ENCODE peak calls at places on chromosomes 7 and 10, in five cellular contexts. T is astrocyte of the spinal cord; H is GM12865; C is GM06990; Q is CD8-positive, alpha-beta T cell. V is an unnamed sample.

GRCh38 chr7:68511281-68511680 is 1087.0 kb upstream of the AUTS2 start:
- DNase-seq in T (peak), H (no peak), C (no peak), Q (no peak), V (no peak)

GRCh38 chr10:128087884-128088695 is 38.1 kb downstream of the MKI67 start:
- DNase-seq in T (no peak), H (no peak), C (no peak), Q (no peak), V (no peak)

GRCh38 chr10:69379800-69380199 is 36.9 kb downstream of the TACR2 start:
- DNase-seq in T (no peak), H (no peak), C (no peak), Q (no peak), V (no peak)

GRCh38 chr7:43850348-43851116 is 18.8 kb downstream of the MRPS24 start:
- DNase-seq in T (no peak), H (peak), C (no peak), Q (no peak), V (no peak)

GRCh38 chr7:2198760-2199159 is 34.0 kb downstream of the MAD1L1 start:
- DNase-seq in T (no peak), H (no peak), C (no peak), Q (no peak), V (no peak)

GRCh38 chr7:153290066-153290465 is 530.5 kb downstream of the ACTR3B start:
- DNase-seq in T (no peak), H (no peak), C (no peak), Q (no peak), V (no peak)

GRCh38 chr7:155216475-155217272 is 81.0 kb upstream of the INSIG1 start:
- DNase-seq in T (no peak), H (no peak), C (no peak), Q (no peak), V (no peak)

GRCh38 chr7:93902777-93903423 is 3.5 kb upstream of the GNGT1 start:
- DNase-seq in T (peak), H (peak), C (no peak), Q (no peak), V (peak)

GRCh38 chr10:86583983-86584382 is 62.4 kb upstream of the WAPL start:
- DNase-seq in T (no peak), H (peak), C (no peak), Q (no peak), V (peak)

GRCh38 chr7:72706521-72706920 is 121.5 kb downstream of the TYW1B start:
- DNase-seq in T (no peak), H (no peak), C (no peak), Q (no peak), V (no peak)

GRCh38 chr7:46028246-46028645 is 107.2 kb upstream of the IGFBP3 start:
- DNase-seq in T (no peak), H (no peak), C (no peak), Q (no peak), V (no peak)

GRCh38 chr7:13992621-13992982 is 3.1 kb upstream of the ETV1 start:
- DNase-seq in T (no peak), H (no peak), C (no peak), Q (no peak), V (no peak)

GRCh38 chr10:120897343-120897742 is 46.2 kb downstream of the WDR11 start:
- DNase-seq in T (no peak), H (no peak), C (no peak), Q (no peak), V (no peak)

GRCh38 chr7:70498232-70498631 is 633.7 kb upstream of the GALNT17 start:
- DNase-seq in T (no peak), H (no peak), C (no peak), Q (no peak), V (no peak)

GRCh38 chr7:37191797-37192196 is 256.9 kb downstream of the ELMO1 start:
- DNase-seq in T (no peak), H (no peak), C (no peak), Q (no peak), V (no peak)

GRCh38 chr10:106819490-106819889 is 345.0 kb downstream of the SORCS1 start:
- DNase-seq in T (no peak), H (no peak), C (no peak), Q (no peak), V (no peak)

GRCh38 chr10:88728107-88728763 is 22.2 kb downstream of the LIPK start:
- DNase-seq in T (no peak), H (peak), C (peak), Q (no peak), V (no peak)

GRCh38 chr7:23473848-23474097 is 3.5 kb upstream of the IGF2BP3 start:
- DNase-seq in T (no peak), H (no peak), C (no peak), Q (no peak), V (no peak)

DNA sequence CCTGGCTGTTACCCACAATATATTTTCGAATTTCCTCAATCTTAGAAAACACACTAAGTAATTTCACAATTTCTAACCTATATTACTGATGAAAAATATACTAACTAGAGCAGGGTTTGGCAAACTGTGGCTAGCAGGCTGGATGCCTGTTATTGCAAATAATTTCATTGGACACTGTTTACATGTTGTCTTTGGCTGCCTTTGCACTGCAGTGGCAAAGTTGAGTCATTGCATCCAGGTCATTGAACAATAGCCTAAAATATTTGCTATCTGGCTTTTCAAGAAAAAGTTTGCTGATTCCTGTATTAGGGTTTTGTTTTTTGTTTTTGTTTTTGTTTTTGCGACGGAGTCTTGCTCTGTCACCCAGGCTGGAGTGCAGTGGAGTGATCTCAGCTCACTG is 47.2 kb downstream of the KIF11 start:
- DNase-seq in T (peak), H (no peak), C (no peak), Q (no peak), V (no peak)
- TF ChIP-seq CTCF in T (no peak), H (no peak), C (no peak), Q (no peak), V (no peak)

DNA sequence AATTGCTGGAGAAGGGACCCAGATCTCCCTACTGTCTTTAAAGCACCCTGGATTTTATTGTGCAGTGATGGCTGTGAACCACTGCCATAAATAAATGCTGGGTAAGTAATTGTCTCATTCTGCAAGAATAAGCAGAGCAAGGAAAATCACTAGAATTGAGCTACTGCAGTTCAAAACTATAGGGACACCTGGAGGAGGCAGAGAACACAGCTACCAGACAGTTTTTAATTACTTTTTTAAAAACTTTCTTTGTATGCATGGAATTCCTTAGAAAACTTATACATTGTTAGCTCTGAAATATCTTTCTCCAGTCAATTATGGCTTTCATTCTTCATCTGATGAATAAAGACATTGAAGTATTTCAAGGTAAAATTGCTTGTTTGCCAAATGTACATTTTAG is 866.3 kb upstream of the GHITM start:
- DNase-seq in T (peak), H (no peak), C (no peak), Q (no peak), V (no peak)
- TF ChIP-seq CTCF in T (no peak), H (no peak), C (no peak), Q (no peak), V (no peak)

DNA sequence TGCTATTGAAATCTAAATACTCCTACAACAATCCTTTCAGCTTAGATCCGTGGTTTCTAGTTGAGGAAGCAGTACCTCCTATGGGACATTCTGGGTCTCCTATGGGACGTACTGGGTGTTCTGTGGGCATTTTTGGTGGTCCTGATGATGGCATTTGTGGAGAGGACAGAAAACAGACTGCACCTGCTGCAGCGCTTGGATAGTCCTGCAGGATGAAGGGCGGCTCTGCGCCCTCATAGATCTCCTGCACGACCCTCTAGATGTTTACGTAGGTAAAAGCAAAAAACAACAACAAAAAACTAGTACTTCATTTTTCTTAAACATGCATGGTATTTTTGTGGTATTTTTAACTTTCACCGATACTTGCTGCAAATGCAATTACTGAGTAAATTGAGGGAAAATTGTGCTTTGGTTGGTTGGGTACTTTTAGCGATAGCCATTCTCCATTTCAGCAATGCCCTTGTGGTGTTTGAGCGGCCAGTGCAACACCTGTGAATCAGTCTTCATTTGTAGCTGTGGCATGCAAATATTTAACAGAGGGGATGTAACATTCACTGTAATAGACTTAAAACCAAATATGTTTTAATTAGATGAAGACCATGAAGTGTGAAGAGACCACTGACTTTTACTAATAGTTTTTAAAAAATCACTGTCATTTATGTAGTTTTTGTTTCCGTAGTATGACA is 461.2 kb downstream of the SDK1 start:
- DNase-seq in T (no peak), H (no peak), C (no peak), Q (no peak), V (no peak)
- TF ChIP-seq CTCF in T (no peak), H (no peak), C (no peak), Q (no peak), V (no peak)

GRCh38 chr7:120735791-120736190 is 122.2 kb downstream of the TSPAN12 start:
- DNase-seq in T (peak), H (no peak), C (no peak), Q (no peak), V (no peak)

GRCh38 chr7:120733835-120734234 is 124.1 kb downstream of the TSPAN12 start:
- DNase-seq in T (no peak), H (no peak), C (no peak), Q (no peak), V (no peak)

GRCh38 chr7:120732256-120732655 is 125.7 kb downstream of the TSPAN12 start:
- DNase-seq in T (no peak), H (no peak), C (no peak), Q (no peak), V (no peak)

GRCh38 chr7:120731276-120731675 is 126.7 kb downstream of the TSPAN12 start:
- DNase-seq in T (no peak), H (no peak), C (no peak), Q (no peak), V (no peak)

DNA sequence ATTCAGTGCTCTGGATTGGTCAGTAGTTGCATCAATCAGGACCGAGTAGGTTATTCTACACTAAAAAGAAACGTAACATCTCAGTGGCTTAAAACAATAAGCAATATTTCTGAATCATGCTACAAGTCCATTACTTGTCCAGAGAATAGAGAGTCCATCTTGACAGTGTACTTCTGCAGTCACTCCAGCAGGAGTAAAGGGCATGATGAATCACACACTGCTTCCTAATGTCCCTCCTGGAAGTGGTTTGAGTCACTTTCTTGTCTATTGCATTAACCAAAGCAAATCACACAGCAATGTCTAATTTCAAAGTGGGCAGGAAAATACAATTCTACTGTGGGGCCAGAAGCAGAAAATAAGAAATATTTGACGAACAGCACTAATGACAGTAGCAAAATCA is 124.8 kb downstream of the TSPAN12 start:
- DNase-seq in T (peak), H (no peak), C (no peak), Q (no peak), V (no peak)
- TF ChIP-seq CTCF in T (no peak), H (no peak), C (no peak), Q (no peak), V (no peak)

DNA sequence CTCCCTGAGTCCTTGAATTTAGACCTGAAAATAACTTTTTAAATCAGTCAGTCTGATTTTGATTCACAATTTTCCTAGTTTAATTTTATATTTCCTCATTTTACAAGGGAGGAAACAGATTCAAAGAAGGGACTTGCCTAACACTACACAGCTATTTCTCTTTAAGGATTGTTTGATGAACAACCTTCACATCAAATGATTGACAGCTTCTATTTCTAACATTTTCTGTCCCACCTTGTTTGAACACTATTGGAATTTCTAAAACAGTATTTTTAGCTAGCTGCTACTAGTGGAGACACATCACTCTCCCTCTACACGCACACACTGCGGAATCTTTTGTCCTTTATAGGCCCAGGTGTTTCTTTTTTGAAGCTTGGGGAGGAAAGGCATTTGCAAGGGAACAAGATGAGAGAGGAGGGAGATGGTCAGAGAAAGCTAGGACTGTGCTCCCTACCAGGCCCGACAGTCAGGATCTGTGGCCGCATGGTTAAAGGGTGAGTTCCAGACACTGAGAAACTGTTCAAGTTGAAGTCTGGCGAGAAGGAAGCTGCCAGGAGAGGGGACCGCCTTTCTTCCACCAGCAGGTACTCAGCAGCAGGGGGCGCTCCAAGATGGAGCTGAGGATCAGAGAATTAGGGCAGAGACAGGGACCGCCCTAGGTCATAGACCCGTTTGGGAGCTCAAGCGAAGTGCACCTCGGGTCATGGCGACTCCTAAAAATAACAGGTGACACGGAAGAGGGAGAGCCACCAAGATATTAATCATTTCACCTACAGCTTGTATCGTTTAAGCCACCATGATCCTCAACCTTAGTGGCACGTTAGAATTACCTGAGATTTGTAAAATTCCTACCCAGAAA is 49.7 kb downstream of the DNAJC12 start:
- DNase-seq in T (no peak), H (peak), C (peak), Q (peak), V (peak)
- TF ChIP-seq CTCF in T (peak), H (peak), C (peak), Q (peak), V (peak)

GRCh38 chr10:97888641-97889262 is 39.1 kb downstream of the GOLGA7B start:
- DNase-seq in T (peak), H (no peak), C (no peak), Q (no peak), V (no peak)
- TF ChIP-seq CTCF in T (no peak), H (no peak), C (no peak), Q (no peak), V (no peak)

DNA sequence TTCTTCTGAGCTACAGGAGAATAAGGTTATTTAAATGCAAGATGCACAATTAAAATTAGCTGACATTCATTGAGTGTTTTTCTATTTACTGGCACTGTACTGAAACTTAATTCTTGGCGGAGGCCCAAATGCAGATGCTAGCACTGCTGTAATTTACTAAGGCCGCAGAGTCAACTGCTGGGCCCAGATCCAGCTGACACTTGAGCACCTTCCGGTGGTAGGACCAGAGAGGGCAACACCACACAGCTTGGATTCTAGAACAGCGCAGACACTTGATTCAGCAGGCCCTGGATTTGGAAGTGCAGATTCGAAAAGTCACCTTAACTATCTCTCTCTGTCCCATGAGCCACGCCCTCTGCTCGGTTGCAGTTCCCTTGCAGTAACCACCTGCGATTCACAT is 228.6 kb upstream of the TMEM72 start:
- DNase-seq in T (no peak), H (no peak), C (no peak), Q (no peak), V (no peak)
- TF ChIP-seq CTCF in T (no peak), H (no peak), C (no peak), Q (no peak), V (no peak)

DNA sequence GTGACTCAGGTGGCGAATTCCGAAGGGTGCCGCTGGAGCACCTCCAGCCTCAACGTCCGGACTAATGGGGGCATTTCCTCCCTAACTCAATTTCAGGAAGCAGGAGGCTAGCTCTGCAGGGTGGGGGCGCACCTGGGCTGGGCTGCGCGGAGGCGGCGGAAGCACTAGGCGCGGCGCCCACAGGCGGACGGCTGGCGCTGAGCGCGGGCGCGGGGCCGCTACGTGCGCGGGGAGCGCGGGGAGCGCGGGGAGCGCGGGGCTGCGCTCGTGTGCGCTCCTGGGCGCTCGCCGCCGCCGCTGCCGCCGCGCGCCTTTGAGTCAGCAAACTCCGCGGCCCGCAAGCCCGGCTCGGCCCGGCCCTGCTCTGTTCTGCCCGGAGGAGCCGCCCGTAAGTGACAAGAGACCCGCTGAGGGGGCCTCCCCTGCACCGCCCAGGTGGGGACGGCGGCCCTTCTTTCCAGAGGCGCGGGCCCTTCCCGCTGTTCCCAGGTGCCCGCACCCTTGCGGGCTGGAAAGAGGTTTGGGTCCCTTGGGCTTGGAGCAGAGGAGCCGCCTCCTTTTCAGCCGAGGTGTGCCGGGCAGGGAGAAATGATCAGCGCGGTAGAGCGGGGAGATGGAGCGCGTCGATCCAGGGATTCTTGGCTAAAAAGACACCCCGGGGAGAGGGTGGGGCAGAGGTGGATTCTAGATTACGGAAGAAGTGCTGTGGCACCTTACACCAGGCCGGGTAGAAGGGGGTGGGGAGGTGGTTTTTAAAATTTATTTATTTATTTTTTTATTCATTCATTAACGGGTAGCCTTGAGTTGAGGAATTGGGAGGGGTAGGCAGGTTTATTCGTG is at the start of gene SNX10:
- DNase-seq in T (no peak), H (peak), C (peak), Q (peak), V (peak)
- TF ChIP-seq CTCF in T (no peak), H (peak), C (peak), Q (no peak), V (peak)

GRCh38 chr10:103711351-103711994 is 143.9 kb downstream of the SH3PXD2A start:
- DNase-seq in T (no peak), H (no peak), C (no peak), Q (no peak), V (no peak)
- TF ChIP-seq CTCF in T (no peak), H (peak), C (peak), Q (no peak), V (no peak)

V was measured in GM20000.